ENCODE peak calls at places on chromosomes 7 and 10, in ten cellular contexts. One of them, this sample, is unnamed.

GRCh38 chr7:12930534-12930933 is 243.1 kb downstream of the ARL4A start:
- DNase-seq in CD8-positive, alpha-beta T cell: no peak
- DNase-seq in heart right ventricle: no peak
- DNase-seq in BE2C: no peak
- DNase-seq in brain microvascular endothelial cell: peak
- DNase-seq in dorsolateral prefrontal cortex: no peak
- DNase-seq in IMR-90: peak
- DNase-seq in fibroblast of pulmonary artery: peak
- DNase-seq in fibroblast of lung: peak
- DNase-seq in lung: no peak
- DNase-seq in this sample: no peak

GRCh38 chr10:42690449-42691360 is 52.3 kb upstream of the ZNF33B start:
- DNase-seq in CD8-positive, alpha-beta T cell: no peak
- DNase-seq in heart right ventricle: no peak
- DNase-seq in BE2C: peak
- DNase-seq in brain microvascular endothelial cell: no peak
- DNase-seq in dorsolateral prefrontal cortex: no peak
- DNase-seq in IMR-90: no peak
- DNase-seq in fibroblast of pulmonary artery: no peak
- DNase-seq in fibroblast of lung: no peak
- DNase-seq in lung: no peak
- DNase-seq in this sample: no peak

GRCh38 chr10:100046088-100046487 is 35.6 kb downstream of the CPN1 start:
- DNase-seq in CD8-positive, alpha-beta T cell: peak
- DNase-seq in heart right ventricle: peak
- DNase-seq in BE2C: peak
- DNase-seq in brain microvascular endothelial cell: peak
- DNase-seq in dorsolateral prefrontal cortex: peak
- DNase-seq in IMR-90: peak
- DNase-seq in fibroblast of pulmonary artery: peak
- DNase-seq in fibroblast of lung: peak
- DNase-seq in lung: peak
- DNase-seq in this sample: peak

GRCh38 chr10:128277267-128277666 is 151.0 kb upstream of the MKI67 start:
- DNase-seq in CD8-positive, alpha-beta T cell: no peak
- DNase-seq in heart right ventricle: no peak
- DNase-seq in BE2C: no peak
- DNase-seq in brain microvascular endothelial cell: no peak
- DNase-seq in dorsolateral prefrontal cortex: no peak
- DNase-seq in IMR-90: no peak
- DNase-seq in fibroblast of pulmonary artery: no peak
- DNase-seq in fibroblast of lung: no peak
- DNase-seq in lung: no peak
- DNase-seq in this sample: no peak

GRCh38 chr10:133474833-133475734 is 21.3 kb downstream of the SCART1 start:
- DNase-seq in CD8-positive, alpha-beta T cell: no peak
- DNase-seq in heart right ventricle: no peak
- DNase-seq in BE2C: no peak
- DNase-seq in brain microvascular endothelial cell: no peak
- DNase-seq in dorsolateral prefrontal cortex: no peak
- DNase-seq in IMR-90: no peak
- DNase-seq in fibroblast of pulmonary artery: no peak
- DNase-seq in fibroblast of lung: no peak
- DNase-seq in lung: no peak
- DNase-seq in this sample: no peak

GRCh38 chr10:132482090-132482489 is 55.5 kb upstream of the INPP5A start:
- DNase-seq in CD8-positive, alpha-beta T cell: no peak
- DNase-seq in heart right ventricle: no peak
- DNase-seq in BE2C: no peak
- DNase-seq in brain microvascular endothelial cell: peak
- DNase-seq in dorsolateral prefrontal cortex: no peak
- DNase-seq in IMR-90: peak
- DNase-seq in fibroblast of pulmonary artery: peak
- DNase-seq in fibroblast of lung: peak
- DNase-seq in lung: no peak
- DNase-seq in this sample: peak

GRCh38 chr10:30882281-30882680 is 149.4 kb downstream of the ZNF438 start:
- DNase-seq in CD8-positive, alpha-beta T cell: no peak
- DNase-seq in heart right ventricle: no peak
- DNase-seq in BE2C: no peak
- DNase-seq in brain microvascular endothelial cell: no peak
- DNase-seq in dorsolateral prefrontal cortex: no peak
- DNase-seq in IMR-90: peak
- DNase-seq in fibroblast of pulmonary artery: peak
- DNase-seq in fibroblast of lung: no peak
- DNase-seq in lung: no peak
- DNase-seq in this sample: no peak

GRCh38 chr10:71921319-71922027 is 42.7 kb upstream of the CHST3 start:
- DNase-seq in CD8-positive, alpha-beta T cell: no peak
- DNase-seq in heart right ventricle: peak
- DNase-seq in BE2C: peak
- DNase-seq in brain microvascular endothelial cell: no peak
- DNase-seq in dorsolateral prefrontal cortex: peak
- DNase-seq in IMR-90: no peak
- DNase-seq in fibroblast of pulmonary artery: peak
- DNase-seq in fibroblast of lung: no peak
- DNase-seq in lung: no peak
- DNase-seq in this sample: no peak

GRCh38 chr7:92848854-92849745 is 12.7 kb upstream of the CDK6 start:
- DNase-seq in CD8-positive, alpha-beta T cell: no peak
- DNase-seq in heart right ventricle: no peak
- DNase-seq in BE2C: no peak
- DNase-seq in brain microvascular endothelial cell: peak
- DNase-seq in dorsolateral prefrontal cortex: no peak
- DNase-seq in IMR-90: no peak
- DNase-seq in fibroblast of pulmonary artery: no peak
- DNase-seq in fibroblast of lung: peak
- DNase-seq in lung: no peak
- DNase-seq in this sample: no peak

GRCh38 chr10:34956756-34957155 is 133.4 kb downstream of the CUL2 start:
- DNase-seq in CD8-positive, alpha-beta T cell: no peak
- DNase-seq in heart right ventricle: no peak
- DNase-seq in BE2C: no peak
- DNase-seq in brain microvascular endothelial cell: no peak
- DNase-seq in dorsolateral prefrontal cortex: no peak
- DNase-seq in IMR-90: no peak
- DNase-seq in fibroblast of pulmonary artery: no peak
- DNase-seq in fibroblast of lung: no peak
- DNase-seq in lung: no peak
- DNase-seq in this sample: no peak

GRCh38 chr10:30883116-30883515 is 148.5 kb downstream of the ZNF438 start:
- DNase-seq in CD8-positive, alpha-beta T cell: no peak
- DNase-seq in heart right ventricle: no peak
- DNase-seq in BE2C: no peak
- DNase-seq in brain microvascular endothelial cell: no peak
- DNase-seq in dorsolateral prefrontal cortex: no peak
- DNase-seq in IMR-90: no peak
- DNase-seq in fibroblast of pulmonary artery: no peak
- DNase-seq in fibroblast of lung: no peak
- DNase-seq in lung: no peak
- DNase-seq in this sample: no peak

DNA sequence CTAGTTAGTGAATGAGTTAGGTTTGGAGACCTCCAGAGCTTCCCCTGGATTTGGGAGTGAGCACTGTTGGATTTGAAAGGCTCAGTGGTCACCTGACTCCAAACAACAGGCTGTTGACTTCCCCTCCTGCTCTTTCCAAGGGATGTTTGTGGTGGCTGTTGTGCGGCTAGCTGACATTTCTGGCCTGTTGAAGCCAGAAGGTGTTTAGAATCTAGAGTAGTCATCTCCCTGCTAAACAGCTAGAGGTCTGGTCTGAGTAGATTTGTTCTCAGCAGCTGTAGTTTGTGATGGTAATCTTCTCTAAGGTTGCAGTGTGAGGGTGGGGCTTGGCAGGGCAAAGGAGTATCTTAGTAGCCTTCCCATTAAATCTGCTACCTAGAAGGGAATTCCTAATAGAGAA is 30.1 kb downstream of the BPGM start:
- DNase-seq in CD8-positive, alpha-beta T cell: no peak
- DNase-seq in heart right ventricle: no peak
- DNase-seq in BE2C: no peak
- DNase-seq in brain microvascular endothelial cell: no peak
- DNase-seq in dorsolateral prefrontal cortex: no peak
- DNase-seq in IMR-90: no peak
- DNase-seq in fibroblast of pulmonary artery: no peak
- DNase-seq in fibroblast of lung: no peak
- DNase-seq in lung: no peak
- DNase-seq in this sample: no peak
- TF ChIP-seq CTCF in CD8-positive, alpha-beta T cell: no peak
- TF ChIP-seq CTCF in heart right ventricle: no peak
- TF ChIP-seq CTCF in BE2C: no peak
- TF ChIP-seq CTCF in brain microvascular endothelial cell: no peak
- TF ChIP-seq CTCF in dorsolateral prefrontal cortex: no peak
- TF ChIP-seq CTCF in IMR-90: no peak
- TF ChIP-seq CTCF in fibroblast of pulmonary artery: no peak
- TF ChIP-seq CTCF in fibroblast of lung: no peak
- TF ChIP-seq CTCF in lung: no peak
- TF ChIP-seq CTCF in this sample: no peak

GRCh38 chr7:142750321-142750938 is 1.2 kb downstream of the PRSS1 start:
- DNase-seq in CD8-positive, alpha-beta T cell: no peak
- DNase-seq in heart right ventricle: no peak
- DNase-seq in BE2C: no peak
- DNase-seq in brain microvascular endothelial cell: no peak
- DNase-seq in dorsolateral prefrontal cortex: no peak
- DNase-seq in IMR-90: no peak
- DNase-seq in fibroblast of pulmonary artery: no peak
- DNase-seq in fibroblast of lung: no peak
- DNase-seq in lung: peak
- DNase-seq in this sample: no peak

GRCh38 chr7:142749218-142749993 is at the start of gene PRSS1:
- DNase-seq in CD8-positive, alpha-beta T cell: no peak
- DNase-seq in heart right ventricle: no peak
- DNase-seq in BE2C: no peak
- DNase-seq in brain microvascular endothelial cell: no peak
- DNase-seq in dorsolateral prefrontal cortex: no peak
- DNase-seq in IMR-90: no peak
- DNase-seq in fibroblast of pulmonary artery: no peak
- DNase-seq in fibroblast of lung: no peak
- DNase-seq in lung: no peak
- DNase-seq in this sample: no peak

GRCh38 chr7:142754681-142755575 is 5.7 kb downstream of the PRSS1 start:
- DNase-seq in CD8-positive, alpha-beta T cell: no peak
- DNase-seq in heart right ventricle: no peak
- DNase-seq in BE2C: no peak
- DNase-seq in brain microvascular endothelial cell: no peak
- DNase-seq in dorsolateral prefrontal cortex: no peak
- DNase-seq in IMR-90: no peak
- DNase-seq in fibroblast of pulmonary artery: no peak
- DNase-seq in fibroblast of lung: peak
- DNase-seq in lung: no peak
- DNase-seq in this sample: no peak

GRCh38 chr7:142752376-142753225 is 3.3 kb downstream of the PRSS1 start:
- DNase-seq in CD8-positive, alpha-beta T cell: no peak
- DNase-seq in heart right ventricle: no peak
- DNase-seq in BE2C: no peak
- DNase-seq in brain microvascular endothelial cell: no peak
- DNase-seq in dorsolateral prefrontal cortex: no peak
- DNase-seq in IMR-90: no peak
- DNase-seq in fibroblast of pulmonary artery: no peak
- DNase-seq in fibroblast of lung: no peak
- DNase-seq in lung: no peak
- DNase-seq in this sample: no peak

GRCh38 chr7:142753366-142753765 is 4.1 kb downstream of the PRSS1 start:
- DNase-seq in CD8-positive, alpha-beta T cell: no peak
- DNase-seq in heart right ventricle: no peak
- DNase-seq in BE2C: no peak
- DNase-seq in brain microvascular endothelial cell: no peak
- DNase-seq in dorsolateral prefrontal cortex: no peak
- DNase-seq in IMR-90: no peak
- DNase-seq in fibroblast of pulmonary artery: no peak
- DNase-seq in fibroblast of lung: peak
- DNase-seq in lung: no peak
- DNase-seq in this sample: no peak
- H3K4me3 ChIP-seq in CD8-positive, alpha-beta T cell: no peak
- H3K4me3 ChIP-seq in heart right ventricle: no peak
- H3K4me3 ChIP-seq in BE2C: no peak
- H3K4me3 ChIP-seq in brain microvascular endothelial cell: no peak
- H3K4me3 ChIP-seq in dorsolateral prefrontal cortex: no peak
- H3K4me3 ChIP-seq in IMR-90: no peak
- H3K4me3 ChIP-seq in fibroblast of pulmonary artery: no peak
- H3K4me3 ChIP-seq in fibroblast of lung: no peak
- H3K4me3 ChIP-seq in lung: no peak
- H3K4me3 ChIP-seq in this sample: no peak

DNA sequence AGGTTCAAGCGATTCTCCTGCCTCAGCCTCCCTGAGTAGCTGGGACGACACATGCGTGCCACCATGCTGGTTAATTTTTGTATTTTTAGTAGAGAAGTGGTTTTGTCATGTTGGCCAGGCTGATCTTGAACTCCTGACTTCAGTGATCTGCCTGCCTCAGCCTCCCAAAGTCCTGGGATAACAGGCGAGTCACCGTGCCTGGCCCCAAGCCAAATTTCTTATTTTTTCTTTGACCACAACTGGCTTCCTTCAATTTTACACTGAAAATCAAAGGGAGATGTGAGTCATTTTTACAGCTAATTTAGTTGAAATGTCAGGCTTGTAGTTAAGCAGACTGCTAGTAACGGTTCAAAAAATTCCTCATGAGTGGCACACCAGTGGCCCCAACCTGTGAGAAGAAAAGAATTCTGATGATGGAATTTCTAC is 7.8 kb downstream of the RNF216 start:
- DNase-seq in CD8-positive, alpha-beta T cell: no peak
- DNase-seq in heart right ventricle: no peak
- DNase-seq in BE2C: peak
- DNase-seq in brain microvascular endothelial cell: peak
- DNase-seq in dorsolateral prefrontal cortex: no peak
- DNase-seq in IMR-90: peak
- DNase-seq in fibroblast of pulmonary artery: peak
- DNase-seq in fibroblast of lung: peak
- DNase-seq in lung: no peak
- DNase-seq in this sample: peak
- TF ChIP-seq CTCF in CD8-positive, alpha-beta T cell: no peak
- TF ChIP-seq CTCF in heart right ventricle: no peak
- TF ChIP-seq CTCF in BE2C: no peak
- TF ChIP-seq CTCF in brain microvascular endothelial cell: no peak
- TF ChIP-seq CTCF in dorsolateral prefrontal cortex: no peak
- TF ChIP-seq CTCF in IMR-90: no peak
- TF ChIP-seq CTCF in fibroblast of pulmonary artery: no peak
- TF ChIP-seq CTCF in fibroblast of lung: no peak
- TF ChIP-seq CTCF in lung: no peak
- TF ChIP-seq CTCF in this sample: no peak

DNA sequence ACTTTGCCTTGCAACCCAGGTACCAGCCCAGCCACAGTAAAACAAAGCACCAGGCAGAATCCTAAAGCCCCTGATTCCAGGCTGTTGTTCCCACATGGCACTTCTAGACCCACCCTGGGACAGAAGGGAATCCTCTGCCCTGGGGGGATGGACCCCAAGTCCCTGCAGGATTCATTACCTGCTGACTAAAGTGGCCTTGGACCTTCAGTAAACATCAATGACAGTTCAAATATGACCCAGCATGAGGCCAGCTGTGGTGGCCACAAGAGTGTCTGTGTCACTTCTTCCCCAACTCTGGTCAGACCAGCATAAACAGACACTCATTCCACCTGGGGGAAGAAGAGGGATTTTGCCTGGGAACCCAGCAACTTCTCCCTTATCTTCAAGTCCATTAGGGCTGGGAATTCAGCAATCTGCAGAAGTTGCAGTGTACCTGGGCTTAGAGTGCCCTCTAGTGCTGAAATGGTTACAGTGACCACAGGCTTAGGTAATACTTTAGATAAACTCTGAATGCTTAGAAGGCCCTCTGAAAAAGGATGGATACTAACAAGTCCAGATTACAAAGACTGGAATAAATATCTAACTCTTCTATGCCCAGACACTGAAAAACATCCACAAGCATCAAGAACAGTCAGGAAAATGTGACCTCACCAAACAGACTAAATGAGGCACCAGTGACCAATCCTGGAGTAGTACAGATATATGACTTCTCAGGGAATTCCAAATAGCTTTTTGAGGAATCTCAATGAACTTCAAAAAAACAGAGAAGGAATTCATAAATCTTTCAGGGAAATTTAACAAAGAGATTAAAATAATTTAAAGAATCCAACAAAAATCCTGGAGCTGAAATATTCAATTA is 108.5 kb upstream of the TMEM168 start:
- DNase-seq in CD8-positive, alpha-beta T cell: no peak
- DNase-seq in heart right ventricle: peak
- DNase-seq in BE2C: peak
- DNase-seq in brain microvascular endothelial cell: peak
- DNase-seq in dorsolateral prefrontal cortex: no peak
- DNase-seq in IMR-90: peak
- DNase-seq in fibroblast of pulmonary artery: peak
- DNase-seq in fibroblast of lung: peak
- DNase-seq in lung: peak
- DNase-seq in this sample: no peak
- H3K4me3 ChIP-seq in CD8-positive, alpha-beta T cell: no peak
- H3K4me3 ChIP-seq in heart right ventricle: no peak
- H3K4me3 ChIP-seq in BE2C: no peak
- H3K4me3 ChIP-seq in brain microvascular endothelial cell: no peak
- H3K4me3 ChIP-seq in dorsolateral prefrontal cortex: no peak
- H3K4me3 ChIP-seq in IMR-90: no peak
- H3K4me3 ChIP-seq in fibroblast of pulmonary artery: no peak
- H3K4me3 ChIP-seq in fibroblast of lung: no peak
- H3K4me3 ChIP-seq in lung: no peak
- H3K4me3 ChIP-seq in this sample: no peak